ENCODE peak calls at places on chromosome 18, in eight cellular contexts. B is mesothelial cell of epicardium, R is astrocyte of the cerebellum, A is fibroblast of pulmonary artery, Q is AG04450, H is vagina, O is nephron progenitor cell, V is GM10248. M is an unnamed sample.

GRCh38 chr18:79540161-79540913 is 139.3 kb upstream of the CTDP1 start:
- DNase-seq in B (no peak), R (no peak), A (no peak), Q (no peak), H (no peak), O (no peak), V (no peak), M (peak)

GRCh38 chr18:54923339-54923956 is 35.8 kb downstream of the CCDC68 start:
- DNase-seq in B (no peak), R (no peak), A (no peak), Q (no peak), H (no peak), O (no peak), V (no peak), M (no peak)

GRCh38 chr18:36297419-36298112 is at the start of gene FHOD3:
- DNase-seq in B (no peak), R (no peak), A (peak), Q (no peak), H (peak), O (peak), V (peak), M (peak)

GRCh38 chr18:32884543-32884942 is 111.7 kb upstream of the KLHL14 start:
- DNase-seq in B (no peak), R (no peak), A (no peak), Q (no peak), H (no peak), O (no peak), V (peak), M (no peak)

GRCh38 chr18:75607701-75608100 is 180.2 kb upstream of the SMIM21 start:
- DNase-seq in B (no peak), R (peak), A (no peak), Q (no peak), H (no peak), O (no peak), V (no peak), M (no peak)

GRCh38 chr18:48781041-48781989 is 169.4 kb downstream of the SMAD7 start:
- DNase-seq in B (peak), R (no peak), A (peak), Q (no peak), H (no peak), O (peak), V (no peak), M (peak)

GRCh38 chr18:61651145-61651879 is 241.5 kb downstream of the RNF152 start:
- DNase-seq in B (no peak), R (no peak), A (no peak), Q (no peak), H (no peak), O (no peak), V (no peak), M (no peak)

GRCh38 chr18:9008709-9009635 is 93.5 kb upstream of the NDUFV2 start:
- DNase-seq in B (no peak), R (no peak), A (no peak), Q (no peak), H (no peak), O (no peak), V (no peak), M (no peak)

GRCh38 chr18:61360440-61361383 is 27.5 kb downstream of the CDH20 start:
- DNase-seq in B (no peak), R (no peak), A (no peak), Q (no peak), H (no peak), O (no peak), V (peak), M (no peak)

GRCh38 chr18:34723143-34723542 is 13.0 kb downstream of the DTNA start:
- DNase-seq in B (no peak), R (no peak), A (no peak), Q (no peak), H (no peak), O (no peak), V (no peak), M (no peak)

GRCh38 chr18:40380657-40381441 is 1574.2 kb upstream of the PIK3C3 start:
- DNase-seq in B (no peak), R (no peak), A (no peak), Q (no peak), H (no peak), O (no peak), V (no peak), M (peak)

GRCh38 chr18:623760-624620 is 27.2 kb downstream of the CLUL1 start:
- DNase-seq in B (peak), R (peak), A (peak), Q (peak), H (no peak), O (peak), V (peak), M (peak)

GRCh38 chr18:34729264-34729663 is 19.2 kb downstream of the DTNA start:
- DNase-seq in B (no peak), R (no peak), A (peak), Q (no peak), H (no peak), O (no peak), V (peak), M (no peak)

GRCh38 chr18:76426738-76427305 is 68.2 kb downstream of the ZNF516 start:
- DNase-seq in B (no peak), R (no peak), A (peak), Q (no peak), H (peak), O (peak), V (no peak), M (peak)

GRCh38 chr18:657311-657997 is at the start of gene TYMS:
- DNase-seq in B (peak), R (no peak), A (peak), Q (no peak), H (no peak), O (peak), V (peak), M (peak)

GRCh38 chr18:28650860-28651259 is 473.9 kb upstream of the CDH2 start:
- DNase-seq in B (no peak), R (no peak), A (peak), Q (no peak), H (no peak), O (no peak), V (no peak), M (no peak)

GRCh38 chr18:78627546-78628315 is 351.9 kb upstream of the SALL3 start:
- DNase-seq in B (no peak), R (no peak), A (no peak), Q (no peak), H (no peak), O (no peak), V (no peak), M (no peak)

GRCh38 chr18:51433881-51434280 is 236.4 kb upstream of the MEX3C start:
- DNase-seq in B (no peak), R (no peak), A (no peak), Q (no peak), H (no peak), O (no peak), V (no peak), M (no peak)

GRCh38 chr18:75784413-75784812 is 356.9 kb upstream of the SMIM21 start:
- DNase-seq in B (no peak), R (no peak), A (no peak), Q (no peak), H (no peak), O (no peak), V (no peak), M (peak)

GRCh38 chr18:48358868-48359267 is 50.3 kb downstream of the ZBTB7C start:
- DNase-seq in B (no peak), R (no peak), A (no peak), Q (no peak), H (peak), O (no peak), V (no peak), M (no peak)

GRCh38 chr18:57784034-57784815 is 18.9 kb downstream of the ATP8B1 start:
- DNase-seq in B (no peak), R (peak), A (peak), Q (no peak), H (no peak), O (peak), V (no peak), M (no peak)

GRCh38 chr18:79876497-79876896 is 75.0 kb downstream of the SLC66A2 start:
- DNase-seq in B (no peak), R (no peak), A (no peak), Q (no peak), H (peak), O (no peak), V (no peak), M (no peak)

GRCh38 chr18:54717673-54718435 is 110.4 kb upstream of the RAB27B start:
- DNase-seq in B (no peak), R (no peak), A (peak), Q (no peak), H (no peak), O (peak), V (peak), M (peak)

GRCh38 chr18:23484783-23485182 is 18.5 kb upstream of the RMC1 start:
- DNase-seq in B (no peak), R (no peak), A (no peak), Q (no peak), H (no peak), O (no peak), V (no peak), M (no peak)
- TF ChIP-seq CTCF in B (no peak), R (no peak), A (no peak), Q (no peak), H (no peak), O (no peak), V (no peak), M (no peak)

GRCh38 chr18:27184115-27185024 is 738 bp downstream of the CHST9 start:
- DNase-seq in B (no peak), R (no peak), A (no peak), Q (no peak), H (no peak), O (peak), V (peak), M (peak)

GRCh38 chr18:27185897-27186296 is 789 bp upstream of the CHST9 start:
- DNase-seq in B (no peak), R (no peak), A (no peak), Q (no peak), H (no peak), O (no peak), V (no peak), M (no peak)

GRCh38 chr18:27185025-27185763 is at the start of gene CHST9:
- DNase-seq in B (no peak), R (no peak), A (no peak), Q (no peak), H (no peak), O (peak), V (no peak), M (peak)

GRCh38 chr18:27175914-27176313 is 9.2 kb downstream of the CHST9 start:
- DNase-seq in B (no peak), R (no peak), A (no peak), Q (no peak), H (no peak), O (no peak), V (no peak), M (no peak)

DNA sequence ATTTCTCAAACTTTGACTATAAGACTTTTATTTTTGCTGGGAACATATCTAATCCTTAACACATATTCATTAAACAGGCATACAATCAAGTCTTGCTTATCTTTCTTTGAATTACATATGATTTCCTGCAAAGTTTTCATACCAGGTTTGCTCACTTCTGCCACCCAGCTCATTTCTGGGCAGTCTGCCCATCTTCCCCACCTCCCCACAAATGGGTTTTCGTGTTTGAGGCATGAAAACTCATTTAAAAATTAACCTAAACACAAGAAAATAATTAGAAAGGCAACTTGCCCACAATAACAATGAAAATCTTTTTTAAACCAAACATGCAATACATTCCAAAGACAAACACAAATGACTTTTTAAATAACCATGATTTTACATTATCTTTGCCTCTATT is 3.4 kb downstream of the CHST9 start:
- DNase-seq in B (no peak), R (no peak), A (no peak), Q (no peak), H (no peak), O (no peak), V (no peak), M (no peak)
- TF ChIP-seq CTCF in B (no peak), R (no peak), A (no peak), Q (no peak), H (no peak), O (no peak), V (no peak), M (no peak)

GRCh38 chr18:10306779-10307178 is 147.7 kb upstream of the APCDD1 start:
- DNase-seq in B (no peak), R (no peak), A (no peak), Q (no peak), H (no peak), O (no peak), V (no peak), M (no peak)

GRCh38 chr18:10303171-10303570 is 151.3 kb upstream of the APCDD1 start:
- DNase-seq in B (no peak), R (no peak), A (no peak), Q (no peak), H (peak), O (no peak), V (no peak), M (no peak)

GRCh38 chr18:10301831-10302483 is 152.5 kb upstream of the APCDD1 start:
- DNase-seq in B (no peak), R (no peak), A (no peak), Q (no peak), H (no peak), O (no peak), V (no peak), M (no peak)

GRCh38 chr18:10300739-10301138 is 153.7 kb upstream of the APCDD1 start:
- DNase-seq in B (no peak), R (no peak), A (no peak), Q (no peak), H (no peak), O (no peak), V (no peak), M (no peak)

GRCh38 chr18:10304853-10305252 is 149.6 kb upstream of the APCDD1 start:
- DNase-seq in B (no peak), R (peak), A (peak), Q (no peak), H (peak), O (no peak), V (no peak), M (no peak)
- TF ChIP-seq CTCF in B (no peak), R (no peak), A (no peak), Q (no peak), H (no peak), O (no peak), V (no peak), M (no peak)

GRCh38 chr18:23279931-23280330 is 144.6 kb downstream of the CABLES1 start:
- DNase-seq in B (no peak), R (no peak), A (no peak), Q (no peak), H (no peak), O (no peak), V (no peak), M (no peak)

GRCh38 chr18:23277399-23277798 is 142.1 kb downstream of the CABLES1 start:
- DNase-seq in B (no peak), R (no peak), A (no peak), Q (no peak), H (no peak), O (no peak), V (no peak), M (no peak)

GRCh38 chr18:23273443-23273966 is 138.2 kb downstream of the CABLES1 start:
- DNase-seq in B (no peak), R (no peak), A (no peak), Q (no peak), H (no peak), O (no peak), V (no peak), M (no peak)

GRCh38 chr18:23274638-23275482 is 139.6 kb downstream of the CABLES1 start:
- DNase-seq in B (no peak), R (no peak), A (no peak), Q (no peak), H (no peak), O (no peak), V (no peak), M (no peak)

GRCh38 chr18:23276456-23276855 is 141.2 kb downstream of the CABLES1 start:
- DNase-seq in B (no peak), R (no peak), A (no peak), Q (no peak), H (no peak), O (no peak), V (no peak), M (no peak)
- TF ChIP-seq CTCF in B (no peak), R (no peak), A (no peak), Q (no peak), H (no peak), O (no peak), V (no peak), M (no peak)

GRCh38 chr18:31101148-31102019 is 837 bp downstream of the DSC2 start:
- DNase-seq in B (peak), R (no peak), A (peak), Q (no peak), H (no peak), O (peak), V (peak), M (peak)
- TF ChIP-seq CTCF in B (no peak), R (no peak), A (no peak), Q (no peak), H (no peak), O (no peak), V (peak), M (no peak)

GRCh38 chr18:44895176-44895798 is 214.6 kb downstream of the SETBP1 start:
- DNase-seq in B (no peak), R (no peak), A (peak), Q (peak), H (no peak), O (no peak), V (peak), M (no peak)
- TF ChIP-seq CTCF in B (no peak), R (peak), A (peak), Q (peak), H (no peak), O (no peak), V (peak), M (no peak)

M was measured in glutamatergic neuron.